ENCODE peak calls at places on chromosomes 16 and 17, in five cellular contexts. Z, A, M, N and O are unnamed samples.

GRCh38 chr16:17836868-17837602 is 366.3 kb upstream of the XYLT1 start:
- DNase-seq in Z (no peak), A (no peak), M (no peak), N (no peak), O (no peak)

GRCh38 chr16:57618306-57619132 is 9.9 kb upstream of the ADGRG1 start:
- DNase-seq in Z (peak; percentile 36), A (peak; percentile 90), M (no peak), N (peak; percentile 64), O (no peak)

GRCh38 chr16:48117217-48118105 is 38.3 kb downstream of the ABCC12 start:
- DNase-seq in Z (peak; percentile 82), A (no peak), M (no peak), N (no peak), O (peak; percentile 61)

GRCh38 chr16:69397821-69398521 is 12.2 kb upstream of the TERF2 start:
- DNase-seq in Z (no peak), A (no peak), M (no peak), N (no peak), O (peak; percentile 67)

GRCh38 chr16:79062336-79062735 is 538.2 kb downstream of the MAF start:
- DNase-seq in Z (no peak), A (no peak), M (no peak), N (no peak), O (no peak)

GRCh38 chr17:9402590-9403199 is 172.9 kb downstream of the STX8 start:
- DNase-seq in Z (no peak), A (no peak), M (no peak), N (no peak), O (peak; percentile 21)

GRCh38 chr16:76956394-76956793 is 234.6 kb upstream of the MON1B start:
- DNase-seq in Z (no peak), A (no peak), M (no peak), N (no peak), O (no peak)

GRCh38 chr16:78227855-78228254 is 128.4 kb downstream of the WWOX start:
- DNase-seq in Z (no peak), A (no peak), M (no peak), N (no peak), O (no peak)

GRCh38 chr16:70700101-70701020 is 14.5 kb upstream of the MTSS2 start:
- DNase-seq in Z (no peak), A (no peak), M (no peak), N (no peak), O (no peak)

GRCh38 chr17:65523411-65523810 is 38.0 kb downstream of the AXIN2 start:
- DNase-seq in Z (peak; percentile 6), A (no peak), M (no peak), N (no peak), O (no peak)

GRCh38 chr17:82435103-82435502 is 15.4 kb downstream of the CYBC1 start:
- DNase-seq in Z (peak; percentile 64), A (no peak), M (no peak), N (no peak), O (no peak)

GRCh38 chr17:38554430-38555350 is 51.1 kb downstream of the SRCIN1 start:
- DNase-seq in Z (no peak), A (no peak), M (no peak), N (no peak), O (no peak)

GRCh38 chr16:68452176-68452575 is 3.9 kb upstream of the SMPD3 start:
- DNase-seq in Z (no peak), A (no peak), M (no peak), N (no peak), O (no peak)

GRCh38 chr16:14240964-14241363 is 169.8 kb downstream of the MRTFB start:
- DNase-seq in Z (no peak), A (no peak), M (no peak), N (no peak), O (no peak)

GRCh38 chr16:75566889-75567255 is 693 bp downstream of the GABARAPL2 start:
- DNase-seq in Z (no peak), A (no peak), M (no peak), N (no peak), O (peak; percentile 37)

GRCh38 chr16:67652578-67653130 is 7.4 kb downstream of the ACD start:
- DNase-seq in Z (no peak), A (no peak), M (no peak), N (no peak), O (no peak)

GRCh38 chr16:50306287-50306686 is 39.9 kb downstream of the ADCY7 start:
- DNase-seq in Z (peak; percentile 52), A (no peak), M (no peak), N (peak; percentile 17), O (no peak)

GRCh38 chr17:70314096-70314495 is 144.8 kb downstream of the KCNJ2 start:
- DNase-seq in Z (no peak), A (no peak), M (no peak), N (no peak), O (no peak)

GRCh38 chr17:45755050-45755449 is 29.1 kb upstream of the CRHR1 start:
- DNase-seq in Z (no peak), A (no peak), M (no peak), N (no peak), O (no peak)

GRCh38 chr17:6868579-6868978 is 37.0 kb upstream of the TEKT1 start:
- DNase-seq in Z (no peak), A (no peak), M (no peak), N (no peak), O (no peak)

GRCh38 chr17:35390663-35391062 is 17.2 kb upstream of the SLFN11 start:
- DNase-seq in Z (no peak), A (no peak), M (no peak), N (no peak), O (no peak)

GRCh38 chr17:41959030-41959335 is 7.6 kb upstream of the CNP start:
- DNase-seq in Z (no peak), A (no peak), M (no peak), N (no peak), O (no peak)

GRCh38 chr16:68380676-68381362 is 67.5 kb downstream of the SMPD3 start:
- DNase-seq in Z (no peak), A (no peak), M (no peak), N (no peak), O (no peak)

GRCh38 chr16:69055003-69055402 is 50.5 kb upstream of the HAS3 start:
- DNase-seq in Z (no peak), A (no peak), M (no peak), N (no peak), O (no peak)

GRCh38 chr16:65309294-65309850 is 187.5 kb upstream of the CDH11 start:
- DNase-seq in Z (no peak), A (no peak), M (no peak), N (no peak), O (no peak)

GRCh38 chr17:8060274-8060673 is 21.4 kb downstream of the ALOX15B start:
- DNase-seq in Z (peak; percentile 51), A (no peak), M (no peak), N (peak; percentile 64), O (peak; percentile 80)

GRCh38 chr17:8062807-8063483 is 24.1 kb downstream of the ALOX15B start:
- DNase-seq in Z (no peak), A (no peak), M (no peak), N (no peak), O (no peak)

GRCh38 chr17:8063761-8064589 is 23.5 kb downstream of the ALOX12B start:
- DNase-seq in Z (peak; percentile 36), A (no peak), M (no peak), N (no peak), O (no peak)

GRCh38 chr17:8064590-8065019 is 22.9 kb downstream of the ALOX12B start:
- DNase-seq in Z (peak; percentile 55), A (no peak), M (no peak), N (no peak), O (no peak)

GRCh38 chr17:8062435-8062806 is 23.6 kb downstream of the ALOX15B start:
- DNase-seq in Z (no peak), A (no peak), M (no peak), N (no peak), O (no peak)
- TF ChIP-seq POLR2A in Z (no peak), A (no peak), M (no peak), N (no peak), O (no peak)

DNA sequence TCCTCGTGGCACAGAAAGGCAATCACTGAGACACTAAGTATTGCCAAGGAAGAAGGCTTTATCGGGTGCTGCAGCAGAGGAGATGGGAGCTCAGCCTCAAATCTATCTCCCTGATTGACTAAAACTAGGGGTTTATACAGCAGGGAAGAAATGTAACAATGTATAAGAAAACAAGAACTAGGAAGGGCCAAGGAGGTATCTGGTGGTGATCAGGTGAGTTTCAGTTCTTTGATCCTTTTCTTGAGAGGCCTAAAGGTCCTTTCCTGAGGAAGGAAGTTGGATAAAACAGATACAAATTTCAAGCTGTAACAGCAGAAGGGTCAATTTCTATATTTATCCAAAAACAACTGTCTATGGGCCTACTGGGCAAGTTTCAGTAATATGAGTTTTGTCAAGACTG is 212.4 kb downstream of the COPRS start:
- DNase-seq in Z (no peak), A (no peak), M (no peak), N (no peak), O (no peak)
- H3K4me1 ChIP-seq in Z (no peaks in the 10 kb centered on the region), A (no peaks in the 10 kb centered on the region), M (no peaks in the 10 kb centered on the region), N (no peaks in the 10 kb centered on the region), O (no peaks in the 10 kb centered on the region)

GRCh38 chr17:59238904-59239303 is 18.6 kb downstream of the GDPD1 start:
- DNase-seq in Z (no peak), A (no peak), M (no peak), N (no peak), O (no peak)

DNA sequence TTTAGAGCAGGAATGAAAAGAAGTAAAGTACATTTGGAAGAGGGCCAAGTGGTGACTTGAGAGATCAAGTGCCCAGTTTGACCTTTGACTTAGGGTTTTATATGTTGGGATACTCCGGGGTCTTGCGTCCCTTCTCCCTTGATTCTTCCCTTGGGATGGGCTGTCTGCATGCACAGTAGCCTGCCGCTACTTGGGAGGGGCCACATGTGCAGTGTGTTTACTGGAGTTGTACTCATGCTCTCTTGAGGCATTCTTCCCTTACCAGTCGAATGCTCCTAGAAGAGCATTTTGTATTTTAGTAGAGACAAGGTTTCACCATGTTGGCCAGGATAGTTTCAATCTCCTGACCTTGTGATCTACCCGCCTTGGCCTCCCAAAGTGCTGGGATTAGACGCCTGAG is 23.8 kb downstream of the GDPD1 start:
- DNase-seq in Z (no peak), A (no peak), M (no peak), N (no peak), O (no peak)
- TF ChIP-seq POLR2A in Z (no peak), A (no peak), M (no peak), N (no peak), O (no peak)

GRCh38 chr17:5210091-5210490 is 18.4 kb upstream of the ZNF594 start:
- DNase-seq in Z (peak; percentile 80), A (no peak), M (no peak), N (no peak), O (no peak)
- H3K4me1 ChIP-seq in Z (no peaks in the 10 kb centered on the region), A (no peaks in the 10 kb centered on the region), M (no peaks in the 10 kb centered on the region), N (no peaks in the 10 kb centered on the region), O (no peaks in the 10 kb centered on the region)

GRCh38 chr17:2068589-2069051 is 13.7 kb downstream of the HIC1 start:
- DNase-seq in Z (peak; percentile 82), A (no peak), M (no peak), N (no peak), O (no peak)
- TF ChIP-seq POLR2A in Z (no peak), A (no peak), M (no peak), N (no peak), O (no peak)

GRCh38 chr16:81476732-81477131 is 32.1 kb downstream of the CMIP start:
- DNase-seq in Z (no peak), A (no peak), M (no peak), N (no peak), O (no peak)
- H3K4me1 ChIP-seq in Z (peaks cover 55% of the 10 kb centered on the region), A (peaks cover 7% of the 10 kb centered on the region), M (peaks cover 50% of the 10 kb centered on the region), N (peaks cover 77% of the 10 kb centered on the region), O (peaks cover 3% of the 10 kb centered on the region)